ENCODE peak calls at places on chromosomes 13 and 19, in eight cellular contexts. One of them, this sample, is unnamed.

GRCh38 chr13:20964904-20965303 is 62.4 kb upstream of the XPO4 start:
- DNase-seq in ACHN: peak
- DNase-seq in CD8-positive, alpha-beta T cell: no peak
- DNase-seq in RWPE1: no peak
- DNase-seq in GM23248: peak
- DNase-seq in stimulated activated CD8-positive, alpha-beta memory T cell treated with anti-CD3 and anti-CD28 coated beads, Interleukin-2, amount 100 ng/mL, for 1 hour: no peak
- DNase-seq in osteocyte: no peak
- DNase-seq in A549: no peak
- DNase-seq in this sample: no peak

GRCh38 chr19:16660763-16661479 is at the start of gene TMEM38A:
- DNase-seq in ACHN: peak
- DNase-seq in A549: no peak
- DNase-seq in osteocyte: peak
- DNase-seq in stimulated activated CD8-positive, alpha-beta memory T cell treated with anti-CD3 and anti-CD28 coated beads, Interleukin-2, amount 100 ng/mL, for 1 hour: peak
- DNase-seq in RWPE1: peak
- DNase-seq in CD8-positive, alpha-beta T cell: peak
- DNase-seq in GM23248: peak
- DNase-seq in this sample: peak

GRCh38 chr13:100176781-100177389 is 88.0 kb downstream of the PCCA start:
- DNase-seq in stimulated activated CD8-positive, alpha-beta memory T cell treated with anti-CD3 and anti-CD28 coated beads, Interleukin-2, amount 100 ng/mL, for 1 hour: no peak
- DNase-seq in A549: no peak
- DNase-seq in CD8-positive, alpha-beta T cell: no peak
- DNase-seq in ACHN: no peak
- DNase-seq in RWPE1: no peak
- DNase-seq in osteocyte: no peak
- DNase-seq in GM23248: peak
- DNase-seq in this sample: no peak

GRCh38 chr13:77397636-77398035 is 70.7 kb upstream of the MYCBP2 start:
- DNase-seq in osteocyte: no peak
- DNase-seq in GM23248: peak
- DNase-seq in stimulated activated CD8-positive, alpha-beta memory T cell treated with anti-CD3 and anti-CD28 coated beads, Interleukin-2, amount 100 ng/mL, for 1 hour: no peak
- DNase-seq in ACHN: no peak
- DNase-seq in A549: no peak
- DNase-seq in RWPE1: no peak
- DNase-seq in CD8-positive, alpha-beta T cell: no peak
- DNase-seq in this sample: no peak

GRCh38 chr13:37313383-37313782 is 207.9 kb upstream of the CSNK1A1L start:
- DNase-seq in stimulated activated CD8-positive, alpha-beta memory T cell treated with anti-CD3 and anti-CD28 coated beads, Interleukin-2, amount 100 ng/mL, for 1 hour: no peak
- DNase-seq in ACHN: no peak
- DNase-seq in CD8-positive, alpha-beta T cell: no peak
- DNase-seq in GM23248: peak
- DNase-seq in RWPE1: peak
- DNase-seq in osteocyte: no peak
- DNase-seq in A549: no peak
- DNase-seq in this sample: no peak

GRCh38 chr19:17254636-17255035 is 8.9 kb upstream of the NR2F6 start:
- DNase-seq in RWPE1: no peak
- DNase-seq in CD8-positive, alpha-beta T cell: no peak
- DNase-seq in ACHN: no peak
- DNase-seq in osteocyte: no peak
- DNase-seq in GM23248: no peak
- DNase-seq in stimulated activated CD8-positive, alpha-beta memory T cell treated with anti-CD3 and anti-CD28 coated beads, Interleukin-2, amount 100 ng/mL, for 1 hour: no peak
- DNase-seq in A549: no peak
- DNase-seq in this sample: no peak

GRCh38 chr19:48797103-48797502 is 13.7 kb downstream of the BCAT2 start:
- DNase-seq in A549: no peak
- DNase-seq in ACHN: no peak
- DNase-seq in GM23248: no peak
- DNase-seq in stimulated activated CD8-positive, alpha-beta memory T cell treated with anti-CD3 and anti-CD28 coated beads, Interleukin-2, amount 100 ng/mL, for 1 hour: no peak
- DNase-seq in RWPE1: no peak
- DNase-seq in osteocyte: no peak
- DNase-seq in CD8-positive, alpha-beta T cell: no peak
- DNase-seq in this sample: no peak

GRCh38 chr19:33441828-33442227 is 68.3 kb downstream of the CEBPG start:
- DNase-seq in RWPE1: no peak
- DNase-seq in ACHN: no peak
- DNase-seq in stimulated activated CD8-positive, alpha-beta memory T cell treated with anti-CD3 and anti-CD28 coated beads, Interleukin-2, amount 100 ng/mL, for 1 hour: no peak
- DNase-seq in A549: no peak
- DNase-seq in CD8-positive, alpha-beta T cell: no peak
- DNase-seq in osteocyte: no peak
- DNase-seq in GM23248: no peak
- DNase-seq in this sample: no peak

GRCh38 chr19:2478756-2479555 is 3.0 kb downstream of the GADD45B start:
- DNase-seq in A549: no peak
- DNase-seq in RWPE1: no peak
- DNase-seq in CD8-positive, alpha-beta T cell: peak
- DNase-seq in osteocyte: peak
- DNase-seq in stimulated activated CD8-positive, alpha-beta memory T cell treated with anti-CD3 and anti-CD28 coated beads, Interleukin-2, amount 100 ng/mL, for 1 hour: peak
- DNase-seq in ACHN: peak
- DNase-seq in GM23248: peak
- DNase-seq in this sample: peak

GRCh38 chr19:8147579-8147978 is 1.8 kb downstream of the FBN3 start:
- DNase-seq in ACHN: no peak
- DNase-seq in osteocyte: no peak
- DNase-seq in stimulated activated CD8-positive, alpha-beta memory T cell treated with anti-CD3 and anti-CD28 coated beads, Interleukin-2, amount 100 ng/mL, for 1 hour: no peak
- DNase-seq in CD8-positive, alpha-beta T cell: no peak
- DNase-seq in GM23248: no peak
- DNase-seq in RWPE1: no peak
- DNase-seq in A549: no peak
- DNase-seq in this sample: no peak

GRCh38 chr13:95485518-95486144 is 66.9 kb upstream of the CLDN10 start:
- DNase-seq in CD8-positive, alpha-beta T cell: no peak
- DNase-seq in A549: no peak
- DNase-seq in stimulated activated CD8-positive, alpha-beta memory T cell treated with anti-CD3 and anti-CD28 coated beads, Interleukin-2, amount 100 ng/mL, for 1 hour: no peak
- DNase-seq in ACHN: no peak
- DNase-seq in RWPE1: no peak
- DNase-seq in osteocyte: no peak
- DNase-seq in GM23248: no peak
- DNase-seq in this sample: no peak

GRCh38 chr13:110136660-110137585 is 170.0 kb downstream of the COL4A1 start:
- DNase-seq in RWPE1: no peak
- DNase-seq in GM23248: no peak
- DNase-seq in A549: no peak
- DNase-seq in ACHN: no peak
- DNase-seq in stimulated activated CD8-positive, alpha-beta memory T cell treated with anti-CD3 and anti-CD28 coated beads, Interleukin-2, amount 100 ng/mL, for 1 hour: no peak
- DNase-seq in osteocyte: no peak
- DNase-seq in CD8-positive, alpha-beta T cell: no peak
- DNase-seq in this sample: no peak

GRCh38 chr13:20717581-20718542 is 14.4 kb downstream of the IL17D start:
- DNase-seq in GM23248: no peak
- DNase-seq in osteocyte: no peak
- DNase-seq in CD8-positive, alpha-beta T cell: no peak
- DNase-seq in RWPE1: no peak
- DNase-seq in ACHN: no peak
- DNase-seq in A549: no peak
- DNase-seq in stimulated activated CD8-positive, alpha-beta memory T cell treated with anti-CD3 and anti-CD28 coated beads, Interleukin-2, amount 100 ng/mL, for 1 hour: no peak
- DNase-seq in this sample: no peak

GRCh38 chr13:23794267-23795161 is 94.7 kb downstream of the MIPEP start:
- DNase-seq in stimulated activated CD8-positive, alpha-beta memory T cell treated with anti-CD3 and anti-CD28 coated beads, Interleukin-2, amount 100 ng/mL, for 1 hour: no peak
- DNase-seq in CD8-positive, alpha-beta T cell: no peak
- DNase-seq in ACHN: peak
- DNase-seq in A549: no peak
- DNase-seq in GM23248: peak
- DNase-seq in osteocyte: no peak
- DNase-seq in RWPE1: no peak
- DNase-seq in this sample: no peak

GRCh38 chr19:18745931-18746330 is 45.2 kb downstream of the COMP start:
- DNase-seq in osteocyte: no peak
- DNase-seq in CD8-positive, alpha-beta T cell: no peak
- DNase-seq in GM23248: no peak
- DNase-seq in stimulated activated CD8-positive, alpha-beta memory T cell treated with anti-CD3 and anti-CD28 coated beads, Interleukin-2, amount 100 ng/mL, for 1 hour: no peak
- DNase-seq in A549: no peak
- DNase-seq in ACHN: no peak
- DNase-seq in RWPE1: no peak
- DNase-seq in this sample: no peak

GRCh38 chr19:42003506-42004294 is 9.7 kb upstream of the ATP1A3 start:
- DNase-seq in RWPE1: no peak
- DNase-seq in GM23248: no peak
- DNase-seq in CD8-positive, alpha-beta T cell: no peak
- DNase-seq in osteocyte: no peak
- DNase-seq in stimulated activated CD8-positive, alpha-beta memory T cell treated with anti-CD3 and anti-CD28 coated beads, Interleukin-2, amount 100 ng/mL, for 1 hour: no peak
- DNase-seq in ACHN: no peak
- DNase-seq in A549: no peak
- DNase-seq in this sample: no peak

GRCh38 chr13:47499358-47500150 is 501.5 kb downstream of the SUCLA2 start:
- DNase-seq in osteocyte: no peak
- DNase-seq in RWPE1: peak
- DNase-seq in ACHN: no peak
- DNase-seq in GM23248: peak
- DNase-seq in CD8-positive, alpha-beta T cell: no peak
- DNase-seq in A549: no peak
- DNase-seq in stimulated activated CD8-positive, alpha-beta memory T cell treated with anti-CD3 and anti-CD28 coated beads, Interleukin-2, amount 100 ng/mL, for 1 hour: no peak
- DNase-seq in this sample: no peak

GRCh38 chr13:111248822-111249221 is 71.6 kb upstream of the TEX29 start:
- DNase-seq in GM23248: no peak
- DNase-seq in A549: no peak
- DNase-seq in osteocyte: no peak
- DNase-seq in CD8-positive, alpha-beta T cell: no peak
- DNase-seq in stimulated activated CD8-positive, alpha-beta memory T cell treated with anti-CD3 and anti-CD28 coated beads, Interleukin-2, amount 100 ng/mL, for 1 hour: no peak
- DNase-seq in RWPE1: no peak
- DNase-seq in ACHN: no peak
- DNase-seq in this sample: no peak

GRCh38 chr19:1362385-1363257 is 21.1 kb upstream of the NDUFS7 start:
- DNase-seq in A549: no peak
- DNase-seq in osteocyte: no peak
- DNase-seq in stimulated activated CD8-positive, alpha-beta memory T cell treated with anti-CD3 and anti-CD28 coated beads, Interleukin-2, amount 100 ng/mL, for 1 hour: no peak
- DNase-seq in ACHN: no peak
- DNase-seq in CD8-positive, alpha-beta T cell: no peak
- DNase-seq in GM23248: no peak
- DNase-seq in RWPE1: no peak
- DNase-seq in this sample: no peak

GRCh38 chr19:40283414-40284250 is 1.5 kb downstream of the AKT2 start:
- DNase-seq in stimulated activated CD8-positive, alpha-beta memory T cell treated with anti-CD3 and anti-CD28 coated beads, Interleukin-2, amount 100 ng/mL, for 1 hour: no peak
- DNase-seq in A549: no peak
- DNase-seq in osteocyte: no peak
- DNase-seq in CD8-positive, alpha-beta T cell: no peak
- DNase-seq in RWPE1: no peak
- DNase-seq in GM23248: peak
- DNase-seq in ACHN: no peak
- DNase-seq in this sample: no peak

GRCh38 chr13:45102136-45102802 is 18.0 kb upstream of the GTF2F2 start:
- DNase-seq in ACHN: no peak
- DNase-seq in CD8-positive, alpha-beta T cell: no peak
- DNase-seq in RWPE1: no peak
- DNase-seq in GM23248: no peak
- DNase-seq in A549: no peak
- DNase-seq in stimulated activated CD8-positive, alpha-beta memory T cell treated with anti-CD3 and anti-CD28 coated beads, Interleukin-2, amount 100 ng/mL, for 1 hour: no peak
- DNase-seq in osteocyte: no peak
- DNase-seq in this sample: no peak

GRCh38 chr13:32164622-32165268 is 133.2 kb downstream of the FRY start:
- DNase-seq in stimulated activated CD8-positive, alpha-beta memory T cell treated with anti-CD3 and anti-CD28 coated beads, Interleukin-2, amount 100 ng/mL, for 1 hour: no peak
- DNase-seq in CD8-positive, alpha-beta T cell: no peak
- DNase-seq in ACHN: peak
- DNase-seq in RWPE1: peak
- DNase-seq in GM23248: peak
- DNase-seq in A549: peak
- DNase-seq in osteocyte: no peak
- DNase-seq in this sample: no peak

GRCh38 chr19:38429055-38429810 is 3.2 kb upstream of the RASGRP4 start:
- DNase-seq in ACHN: no peak
- DNase-seq in GM23248: no peak
- DNase-seq in stimulated activated CD8-positive, alpha-beta memory T cell treated with anti-CD3 and anti-CD28 coated beads, Interleukin-2, amount 100 ng/mL, for 1 hour: no peak
- DNase-seq in osteocyte: no peak
- DNase-seq in CD8-positive, alpha-beta T cell: no peak
- DNase-seq in RWPE1: no peak
- DNase-seq in A549: no peak
- DNase-seq in this sample: no peak

GRCh38 chr13:112042496-112042895 is 24.5 kb upstream of the SOX1 start:
- DNase-seq in CD8-positive, alpha-beta T cell: no peak
- DNase-seq in stimulated activated CD8-positive, alpha-beta memory T cell treated with anti-CD3 and anti-CD28 coated beads, Interleukin-2, amount 100 ng/mL, for 1 hour: no peak
- DNase-seq in RWPE1: peak
- DNase-seq in osteocyte: no peak
- DNase-seq in ACHN: peak
- DNase-seq in A549: no peak
- DNase-seq in GM23248: no peak
- DNase-seq in this sample: no peak

GRCh38 chr19:46979770-46980105 is 39.9 kb upstream of the NPAS1 start:
- DNase-seq in GM23248: no peak
- DNase-seq in ACHN: no peak
- DNase-seq in A549: no peak
- DNase-seq in CD8-positive, alpha-beta T cell: no peak
- DNase-seq in stimulated activated CD8-positive, alpha-beta memory T cell treated with anti-CD3 and anti-CD28 coated beads, Interleukin-2, amount 100 ng/mL, for 1 hour: no peak
- DNase-seq in osteocyte: no peak
- DNase-seq in RWPE1: no peak
- DNase-seq in this sample: no peak